ENCODE peak calls at places on chromosomes 16 and 17, in seven cellular contexts. One of them, this sample, is unnamed.

GRCh38 chr16:56892705-56893104 is 27.7 kb downstream of the SLC12A3 start:
- DNase-seq in glutamatergic neuron: no peak
- DNase-seq in endothelial cell: no peak
- DNase-seq in Peyer's patch: no peak
- DNase-seq in AG04450: no peak
- DNase-seq in MM.1S: no peak
- DNase-seq in fibroblast of pulmonary artery: no peak
- DNase-seq in this sample: no peak

GRCh38 chr17:67421869-67422273 is 44.8 kb downstream of the PITPNC1 start:
- DNase-seq in glutamatergic neuron: no peak
- DNase-seq in endothelial cell: no peak
- DNase-seq in Peyer's patch: peak; percentile 77
- DNase-seq in AG04450: peak; percentile 42
- DNase-seq in fibroblast of pulmonary artery: peak; percentile 88
- DNase-seq in MM.1S: no peak
- DNase-seq in this sample: peak; percentile 21

GRCh38 chr17:73644145-73645049 is at the start of gene SDK2:
- DNase-seq in Peyer's patch: no peak
- DNase-seq in AG04450: no peak
- DNase-seq in glutamatergic neuron: peak; percentile 55
- DNase-seq in endothelial cell: peak; percentile 32
- DNase-seq in MM.1S: no peak
- DNase-seq in fibroblast of pulmonary artery: no peak
- DNase-seq in this sample: no peak

GRCh38 chr17:37283414-37283961 is 92.3 kb upstream of the C17orf78 start:
- DNase-seq in Peyer's patch: no peak
- DNase-seq in endothelial cell: no peak
- DNase-seq in fibroblast of pulmonary artery: peak; percentile 37
- DNase-seq in MM.1S: no peak
- DNase-seq in glutamatergic neuron: no peak
- DNase-seq in AG04450: no peak
- DNase-seq in this sample: no peak

GRCh38 chr17:80825471-80826345 is 165.9 kb upstream of the CHMP6 start:
- DNase-seq in fibroblast of pulmonary artery: no peak
- DNase-seq in glutamatergic neuron: no peak
- DNase-seq in Peyer's patch: peak; percentile 26
- DNase-seq in MM.1S: no peak
- DNase-seq in AG04450: no peak
- DNase-seq in endothelial cell: no peak
- DNase-seq in this sample: no peak

GRCh38 chr17:29124135-29124930 is 55.9 kb downstream of the MYO18A start:
- DNase-seq in AG04450: no peak
- DNase-seq in Peyer's patch: no peak
- DNase-seq in fibroblast of pulmonary artery: peak; percentile 86
- DNase-seq in endothelial cell: peak; percentile 60
- DNase-seq in glutamatergic neuron: peak; percentile 31
- DNase-seq in MM.1S: peak; percentile 62
- DNase-seq in this sample: no peak

GRCh38 chr16:22027633-22028032 is 19.7 kb downstream of the MOSMO start:
- DNase-seq in endothelial cell: no peak
- DNase-seq in MM.1S: no peak
- DNase-seq in fibroblast of pulmonary artery: no peak
- DNase-seq in AG04450: no peak
- DNase-seq in glutamatergic neuron: no peak
- DNase-seq in Peyer's patch: no peak
- DNase-seq in this sample: no peak

GRCh38 chr16:4461250-4462085 is 13.0 kb downstream of the NMRAL1 start:
- DNase-seq in endothelial cell: no peak
- DNase-seq in AG04450: no peak
- DNase-seq in Peyer's patch: no peak
- DNase-seq in MM.1S: no peak
- DNase-seq in fibroblast of pulmonary artery: no peak
- DNase-seq in glutamatergic neuron: no peak
- DNase-seq in this sample: no peak

GRCh38 chr17:8057691-8058114 is 18.8 kb downstream of the ALOX15B start:
- DNase-seq in Peyer's patch: peak; percentile 72
- DNase-seq in fibroblast of pulmonary artery: peak; percentile 89
- DNase-seq in endothelial cell: peak; percentile 52
- DNase-seq in MM.1S: peak; percentile 77
- DNase-seq in AG04450: peak; percentile 51
- DNase-seq in glutamatergic neuron: no peak
- DNase-seq in this sample: no peak

GRCh38 chr17:13544292-13544691 is 57.4 kb downstream of the HS3ST3A1 start:
- DNase-seq in endothelial cell: no peak
- DNase-seq in glutamatergic neuron: no peak
- DNase-seq in MM.1S: no peak
- DNase-seq in Peyer's patch: no peak
- DNase-seq in AG04450: peak; percentile 93
- DNase-seq in fibroblast of pulmonary artery: peak; percentile 95
- DNase-seq in this sample: no peak

GRCh38 chr16:88328313-88328660 is 54.5 kb upstream of the ZNF469 start:
- DNase-seq in MM.1S: no peak
- DNase-seq in fibroblast of pulmonary artery: no peak
- DNase-seq in glutamatergic neuron: no peak
- DNase-seq in endothelial cell: no peak
- DNase-seq in AG04450: no peak
- DNase-seq in Peyer's patch: no peak
- DNase-seq in this sample: no peak

GRCh38 chr17:7220593-7221280 is 999 bp downstream of the ACADVL start:
- DNase-seq in endothelial cell: peak; percentile 47
- DNase-seq in glutamatergic neuron: peak; percentile 54
- DNase-seq in AG04450: no peak
- DNase-seq in fibroblast of pulmonary artery: peak; percentile 73
- DNase-seq in MM.1S: peak; percentile 79
- DNase-seq in Peyer's patch: peak; percentile 84
- DNase-seq in this sample: no peak

GRCh38 chr17:33292184-33292980 is 713 bp downstream of the ASIC2 start:
- DNase-seq in MM.1S: no peak
- DNase-seq in endothelial cell: peak; percentile 57
- DNase-seq in glutamatergic neuron: peak; percentile 59
- DNase-seq in fibroblast of pulmonary artery: peak; percentile 7
- DNase-seq in Peyer's patch: peak; percentile 49
- DNase-seq in AG04450: no peak
- DNase-seq in this sample: no peak

GRCh38 chr16:81321537-81321936 is 6.8 kb downstream of the GAN start:
- DNase-seq in fibroblast of pulmonary artery: no peak
- DNase-seq in MM.1S: no peak
- DNase-seq in AG04450: no peak
- DNase-seq in glutamatergic neuron: no peak
- DNase-seq in endothelial cell: no peak
- DNase-seq in Peyer's patch: no peak
- DNase-seq in this sample: no peak

GRCh38 chr17:47846741-47847340 is 4.1 kb downstream of the SP6 start:
- DNase-seq in AG04450: no peak
- DNase-seq in endothelial cell: no peak
- DNase-seq in fibroblast of pulmonary artery: no peak
- DNase-seq in Peyer's patch: no peak
- DNase-seq in glutamatergic neuron: peak; percentile 55
- DNase-seq in MM.1S: no peak
- DNase-seq in this sample: no peak

GRCh38 chr17:47775181-47775580 is 42.1 kb downstream of the TBX21 start:
- DNase-seq in glutamatergic neuron: no peak
- DNase-seq in fibroblast of pulmonary artery: no peak
- DNase-seq in Peyer's patch: no peak
- DNase-seq in endothelial cell: no peak
- DNase-seq in AG04450: no peak
- DNase-seq in MM.1S: no peak
- DNase-seq in this sample: no peak

GRCh38 chr16:85293899-85294642 is 181.8 kb upstream of the CIBAR2 start:
- DNase-seq in Peyer's patch: no peak
- DNase-seq in AG04450: no peak
- DNase-seq in endothelial cell: no peak
- DNase-seq in MM.1S: no peak
- DNase-seq in glutamatergic neuron: no peak
- DNase-seq in fibroblast of pulmonary artery: no peak
- DNase-seq in this sample: no peak

GRCh38 chr17:62720126-62720850 is 87.8 kb downstream of the MARCHF10 start:
- DNase-seq in fibroblast of pulmonary artery: no peak
- DNase-seq in glutamatergic neuron: no peak
- DNase-seq in AG04450: no peak
- DNase-seq in MM.1S: no peak
- DNase-seq in endothelial cell: no peak
- DNase-seq in Peyer's patch: no peak
- DNase-seq in this sample: no peak
- TF ChIP-seq CTCF in fibroblast of pulmonary artery: peak; percentile 34
- TF ChIP-seq CTCF in glutamatergic neuron: peak; percentile 36
- TF ChIP-seq CTCF in AG04450: peak; percentile 36
- TF ChIP-seq CTCF in MM.1S: peak; percentile 7
- TF ChIP-seq CTCF in endothelial cell: peak; percentile 46
- TF ChIP-seq CTCF in Peyer's patch: no peak
- TF ChIP-seq CTCF in this sample: peak; percentile 34

GRCh38 chr16:73028721-73029361 is 19.1 kb downstream of the ZFHX3 start:
- DNase-seq in Peyer's patch: peak; percentile 30
- DNase-seq in AG04450: no peak
- DNase-seq in endothelial cell: no peak
- DNase-seq in fibroblast of pulmonary artery: no peak
- DNase-seq in MM.1S: no peak
- DNase-seq in glutamatergic neuron: no peak
- DNase-seq in this sample: no peak

GRCh38 chr16:73032548-73033270 is 15.2 kb downstream of the ZFHX3 start:
- DNase-seq in fibroblast of pulmonary artery: no peak
- DNase-seq in Peyer's patch: no peak
- DNase-seq in MM.1S: no peak
- DNase-seq in endothelial cell: no peak
- DNase-seq in glutamatergic neuron: no peak
- DNase-seq in AG04450: no peak
- DNase-seq in this sample: no peak

GRCh38 chr16:73028263-73028662 is 19.7 kb downstream of the ZFHX3 start:
- DNase-seq in MM.1S: no peak
- DNase-seq in endothelial cell: no peak
- DNase-seq in fibroblast of pulmonary artery: no peak
- DNase-seq in Peyer's patch: peak; percentile 27
- DNase-seq in AG04450: no peak
- DNase-seq in glutamatergic neuron: no peak
- DNase-seq in this sample: no peak

GRCh38 chr16:73033271-73033998 is 14.5 kb downstream of the ZFHX3 start:
- DNase-seq in Peyer's patch: no peak
- DNase-seq in AG04450: no peak
- DNase-seq in glutamatergic neuron: no peak
- DNase-seq in endothelial cell: no peak
- DNase-seq in MM.1S: no peak
- DNase-seq in fibroblast of pulmonary artery: no peak
- DNase-seq in this sample: no peak

DNA sequence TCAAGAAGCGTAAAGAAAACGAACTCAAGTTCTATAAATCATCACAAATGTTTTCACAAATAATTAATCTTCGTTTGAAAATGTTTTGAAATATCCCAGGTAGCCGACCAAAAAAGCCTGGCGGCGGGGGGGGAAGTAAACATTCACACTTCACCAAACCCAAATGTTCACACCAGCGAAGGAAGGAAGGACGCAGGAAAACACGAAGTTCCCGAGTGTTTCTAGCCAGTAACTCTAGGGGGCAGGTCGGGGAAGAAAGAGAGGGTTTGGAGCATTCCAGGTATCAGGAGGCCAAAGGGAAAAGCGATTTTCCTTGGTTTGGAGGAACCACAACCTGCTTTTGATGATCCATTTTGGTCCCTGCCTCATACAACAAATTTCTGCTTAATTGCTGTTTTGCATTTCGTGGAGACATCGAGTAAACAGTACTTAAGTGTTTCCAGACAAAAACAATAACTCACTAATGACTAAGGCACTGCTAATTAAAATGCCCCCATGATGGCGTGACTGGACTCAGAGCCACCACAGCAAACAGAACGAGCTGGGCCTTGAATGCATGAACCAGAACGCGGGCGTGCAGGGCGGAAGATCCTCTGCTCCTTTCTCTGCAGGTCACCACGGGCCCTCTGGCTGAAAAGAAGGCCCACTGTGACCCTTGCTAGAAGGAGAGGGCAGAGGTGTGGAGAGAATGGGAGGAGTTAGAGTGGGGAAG is 16.6 kb downstream of the ZFHX3 start:
- DNase-seq in MM.1S: no peak
- DNase-seq in endothelial cell: no peak
- DNase-seq in Peyer's patch: no peak
- DNase-seq in AG04450: no peak
- DNase-seq in glutamatergic neuron: no peak
- DNase-seq in fibroblast of pulmonary artery: no peak
- DNase-seq in this sample: no peak
- TF ChIP-seq CTCF in MM.1S: no peak
- TF ChIP-seq CTCF in endothelial cell: peak; percentile 16
- TF ChIP-seq CTCF in Peyer's patch: peak; percentile 8
- TF ChIP-seq CTCF in AG04450: no peak
- TF ChIP-seq CTCF in glutamatergic neuron: no peak
- TF ChIP-seq CTCF in fibroblast of pulmonary artery: no peak
- TF ChIP-seq CTCF in this sample: no peak

DNA sequence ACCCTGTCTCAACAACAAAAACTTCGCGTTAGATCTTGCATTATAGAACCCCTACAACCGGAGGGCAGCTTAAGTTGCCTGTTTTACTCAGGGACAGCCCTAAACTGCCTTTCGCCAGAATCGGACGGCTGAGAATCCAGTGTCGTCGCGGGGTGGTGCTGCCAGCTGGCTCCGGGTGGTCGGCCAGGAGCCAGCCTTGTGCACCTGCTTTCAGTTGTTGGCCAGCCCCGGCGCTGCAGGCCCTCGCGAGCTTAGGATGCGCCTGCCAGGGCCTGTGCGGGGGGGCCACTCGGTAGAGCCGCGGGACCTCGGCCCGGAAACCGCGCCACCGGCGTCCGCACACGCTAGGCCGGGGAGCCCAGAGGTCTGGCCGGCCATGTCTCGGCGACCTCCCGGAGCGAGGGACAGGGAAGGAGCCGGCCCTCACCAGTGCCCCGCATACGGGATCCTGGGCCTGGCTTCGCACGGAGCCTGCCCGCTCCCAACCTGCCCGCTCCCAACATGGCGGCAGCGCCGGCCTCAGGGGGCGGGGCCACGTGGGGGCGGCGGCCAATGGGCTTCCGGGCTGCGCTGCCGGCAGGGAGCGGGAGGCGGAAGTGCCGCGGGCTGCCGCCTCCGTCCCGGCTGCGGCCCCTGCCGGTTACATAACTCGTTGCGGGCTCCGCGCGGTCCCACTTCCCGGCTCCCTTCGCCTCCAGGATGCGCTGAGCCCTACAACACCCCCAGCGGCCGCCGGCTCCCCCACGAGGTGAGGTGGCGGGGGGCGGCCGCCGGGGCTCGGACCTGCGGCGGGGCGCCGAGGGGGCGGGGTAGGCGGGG is 14.2 kb downstream of the NAA60 start:
- DNase-seq in fibroblast of pulmonary artery: peak; percentile 90
- DNase-seq in endothelial cell: peak; percentile 96
- DNase-seq in glutamatergic neuron: peak; percentile 95
- DNase-seq in Peyer's patch: peak; percentile 93
- DNase-seq in AG04450: peak; percentile 62
- DNase-seq in MM.1S: peak; percentile 90
- DNase-seq in this sample: peak; percentile 87
- TF ChIP-seq CTCF in fibroblast of pulmonary artery: peak; percentile 31
- TF ChIP-seq CTCF in endothelial cell: peak; percentile 55
- TF ChIP-seq CTCF in glutamatergic neuron: peak; percentile 61
- TF ChIP-seq CTCF in Peyer's patch: peak; percentile 65
- TF ChIP-seq CTCF in AG04450: peak; percentile 45
- TF ChIP-seq CTCF in MM.1S: peak; percentile 25
- TF ChIP-seq CTCF in this sample: peak; percentile 66

DNA sequence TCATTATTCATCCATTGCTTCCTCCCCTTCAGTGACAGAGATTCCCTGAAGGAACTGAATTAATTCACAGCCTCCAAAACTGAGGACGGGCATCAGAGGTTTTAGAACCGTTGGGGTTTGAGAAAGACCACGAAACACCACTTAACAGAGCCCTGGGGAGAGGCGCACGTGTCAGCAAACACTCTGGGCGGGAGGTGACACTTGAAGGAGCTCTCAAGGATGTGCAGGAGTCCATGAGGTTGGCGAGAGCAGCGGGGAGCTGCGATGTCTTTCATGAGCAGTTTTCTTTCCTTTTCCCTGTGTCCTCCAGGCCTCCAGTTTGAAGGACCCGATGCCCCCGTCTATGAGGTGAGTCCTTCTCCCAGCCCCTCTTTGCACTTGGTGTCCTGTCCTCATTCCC is 23.7 kb downstream of the B4GALNT2 start:
- DNase-seq in glutamatergic neuron: no peak
- DNase-seq in MM.1S: no peak
- DNase-seq in fibroblast of pulmonary artery: no peak
- DNase-seq in AG04450: no peak
- DNase-seq in endothelial cell: no peak
- DNase-seq in Peyer's patch: no peak
- DNase-seq in this sample: no peak
- TF ChIP-seq CTCF in glutamatergic neuron: no peak
- TF ChIP-seq CTCF in MM.1S: no peak
- TF ChIP-seq CTCF in fibroblast of pulmonary artery: no peak
- TF ChIP-seq CTCF in AG04450: no peak
- TF ChIP-seq CTCF in endothelial cell: no peak
- TF ChIP-seq CTCF in Peyer's patch: no peak
- TF ChIP-seq CTCF in this sample: no peak